ENCODE peak calls at places on chromosomes 16 and 17, in seven cellular contexts. One of them, this sample, is unnamed.

GRCh38 chr16:26365555-26365954 is 673.8 kb downstream of the HS3ST4 start:
- DNase-seq in CD4-positive, alpha-beta T cell: no peak
- DNase-seq in stimulated activated CD4-positive, alpha-beta T cell treated with anti-CD3 and anti-CD28 coated beads, Interleukin-1b, Interleukin-23, amount 100 ng/mL, for 1 hour: no peak
- DNase-seq in psoas muscle: no peak
- DNase-seq in NCI-H1092: no peak
- DNase-seq in stimulated activated CD8-positive, alpha-beta memory T cell treated with anti-CD3 and anti-CD28 coated beads, Interleukin-7, amount 100 ng/mL, for 1 hour: no peak
- DNase-seq in neural crest cell: no peak
- DNase-seq in this sample: no peak

GRCh38 chr17:33973491-33973890 is 281.6 kb upstream of the CCL2 start:
- DNase-seq in NCI-H1092: no peak
- DNase-seq in stimulated activated CD8-positive, alpha-beta memory T cell treated with anti-CD3 and anti-CD28 coated beads, Interleukin-7, amount 100 ng/mL, for 1 hour: no peak
- DNase-seq in stimulated activated CD4-positive, alpha-beta T cell treated with anti-CD3 and anti-CD28 coated beads, Interleukin-1b, Interleukin-23, amount 100 ng/mL, for 1 hour: no peak
- DNase-seq in psoas muscle: no peak
- DNase-seq in neural crest cell: no peak
- DNase-seq in CD4-positive, alpha-beta T cell: no peak
- DNase-seq in this sample: no peak

GRCh38 chr17:27453466-27453865 is 2.8 kb upstream of the KSR1 start:
- DNase-seq in NCI-H1092: no peak
- DNase-seq in stimulated activated CD4-positive, alpha-beta T cell treated with anti-CD3 and anti-CD28 coated beads, Interleukin-1b, Interleukin-23, amount 100 ng/mL, for 1 hour: no peak
- DNase-seq in stimulated activated CD8-positive, alpha-beta memory T cell treated with anti-CD3 and anti-CD28 coated beads, Interleukin-7, amount 100 ng/mL, for 1 hour: no peak
- DNase-seq in CD4-positive, alpha-beta T cell: no peak
- DNase-seq in psoas muscle: no peak
- DNase-seq in neural crest cell: no peak
- DNase-seq in this sample: no peak

GRCh38 chr16:9415588-9415987 is 324.1 kb downstream of the HAPSTR1 start:
- DNase-seq in NCI-H1092: no peak
- DNase-seq in psoas muscle: no peak
- DNase-seq in stimulated activated CD4-positive, alpha-beta T cell treated with anti-CD3 and anti-CD28 coated beads, Interleukin-1b, Interleukin-23, amount 100 ng/mL, for 1 hour: no peak
- DNase-seq in CD4-positive, alpha-beta T cell: no peak
- DNase-seq in neural crest cell: no peak
- DNase-seq in stimulated activated CD8-positive, alpha-beta memory T cell treated with anti-CD3 and anti-CD28 coated beads, Interleukin-7, amount 100 ng/mL, for 1 hour: no peak
- DNase-seq in this sample: no peak

GRCh38 chr17:4744999-4745969 is 5.6 kb upstream of the CXCL16 start:
- DNase-seq in neural crest cell: peak; percentile 12
- DNase-seq in CD4-positive, alpha-beta T cell: no peak
- DNase-seq in psoas muscle: no peak
- DNase-seq in stimulated activated CD4-positive, alpha-beta T cell treated with anti-CD3 and anti-CD28 coated beads, Interleukin-1b, Interleukin-23, amount 100 ng/mL, for 1 hour: no peak
- DNase-seq in NCI-H1092: no peak
- DNase-seq in stimulated activated CD8-positive, alpha-beta memory T cell treated with anti-CD3 and anti-CD28 coated beads, Interleukin-7, amount 100 ng/mL, for 1 hour: no peak
- DNase-seq in this sample: peak; percentile 33

GRCh38 chr17:8141741-8142140 is 10.5 kb downstream of the PER1 start:
- DNase-seq in neural crest cell: no peak
- DNase-seq in stimulated activated CD4-positive, alpha-beta T cell treated with anti-CD3 and anti-CD28 coated beads, Interleukin-1b, Interleukin-23, amount 100 ng/mL, for 1 hour: no peak
- DNase-seq in psoas muscle: no peak
- DNase-seq in NCI-H1092: no peak
- DNase-seq in CD4-positive, alpha-beta T cell: no peak
- DNase-seq in stimulated activated CD8-positive, alpha-beta memory T cell treated with anti-CD3 and anti-CD28 coated beads, Interleukin-7, amount 100 ng/mL, for 1 hour: no peak
- DNase-seq in this sample: no peak

GRCh38 chr17:78176548-78177025 is 8.2 kb downstream of the SYNGR2 start:
- DNase-seq in neural crest cell: peak; percentile 71
- DNase-seq in CD4-positive, alpha-beta T cell: peak; percentile 72
- DNase-seq in stimulated activated CD4-positive, alpha-beta T cell treated with anti-CD3 and anti-CD28 coated beads, Interleukin-1b, Interleukin-23, amount 100 ng/mL, for 1 hour: peak; percentile 60
- DNase-seq in psoas muscle: peak; percentile 85
- DNase-seq in stimulated activated CD8-positive, alpha-beta memory T cell treated with anti-CD3 and anti-CD28 coated beads, Interleukin-7, amount 100 ng/mL, for 1 hour: peak; percentile 52
- DNase-seq in NCI-H1092: no peak
- DNase-seq in this sample: peak; percentile 89

GRCh38 chr17:81713556-81714411 is 1.7 kb downstream of the SLC25A10 start:
- DNase-seq in stimulated activated CD8-positive, alpha-beta memory T cell treated with anti-CD3 and anti-CD28 coated beads, Interleukin-7, amount 100 ng/mL, for 1 hour: no peak
- DNase-seq in NCI-H1092: no peak
- DNase-seq in psoas muscle: no peak
- DNase-seq in CD4-positive, alpha-beta T cell: no peak
- DNase-seq in neural crest cell: peak; percentile 38
- DNase-seq in stimulated activated CD4-positive, alpha-beta T cell treated with anti-CD3 and anti-CD28 coated beads, Interleukin-1b, Interleukin-23, amount 100 ng/mL, for 1 hour: no peak
- DNase-seq in this sample: no peak

GRCh38 chr16:6206080-6206479 is 1108.5 kb upstream of the EEF2KMT start:
- DNase-seq in NCI-H1092: no peak
- DNase-seq in CD4-positive, alpha-beta T cell: no peak
- DNase-seq in stimulated activated CD4-positive, alpha-beta T cell treated with anti-CD3 and anti-CD28 coated beads, Interleukin-1b, Interleukin-23, amount 100 ng/mL, for 1 hour: no peak
- DNase-seq in neural crest cell: no peak
- DNase-seq in psoas muscle: no peak
- DNase-seq in stimulated activated CD8-positive, alpha-beta memory T cell treated with anti-CD3 and anti-CD28 coated beads, Interleukin-7, amount 100 ng/mL, for 1 hour: no peak
- DNase-seq in this sample: no peak

GRCh38 chr17:43667506-43668438 is 6.0 kb upstream of the MEOX1 start:
- DNase-seq in stimulated activated CD4-positive, alpha-beta T cell treated with anti-CD3 and anti-CD28 coated beads, Interleukin-1b, Interleukin-23, amount 100 ng/mL, for 1 hour: no peak
- DNase-seq in neural crest cell: no peak
- DNase-seq in NCI-H1092: no peak
- DNase-seq in psoas muscle: no peak
- DNase-seq in stimulated activated CD8-positive, alpha-beta memory T cell treated with anti-CD3 and anti-CD28 coated beads, Interleukin-7, amount 100 ng/mL, for 1 hour: no peak
- DNase-seq in CD4-positive, alpha-beta T cell: no peak
- DNase-seq in this sample: no peak

GRCh38 chr16:81710596-81710995 is 68.5 kb upstream of the PLCG2 start:
- DNase-seq in neural crest cell: no peak
- DNase-seq in NCI-H1092: no peak
- DNase-seq in psoas muscle: no peak
- DNase-seq in CD4-positive, alpha-beta T cell: no peak
- DNase-seq in stimulated activated CD4-positive, alpha-beta T cell treated with anti-CD3 and anti-CD28 coated beads, Interleukin-1b, Interleukin-23, amount 100 ng/mL, for 1 hour: no peak
- DNase-seq in stimulated activated CD8-positive, alpha-beta memory T cell treated with anti-CD3 and anti-CD28 coated beads, Interleukin-7, amount 100 ng/mL, for 1 hour: no peak
- DNase-seq in this sample: no peak

GRCh38 chr17:50864747-50865059 is 1.5 kb downstream of the TOB1 start:
- DNase-seq in NCI-H1092: no peak
- DNase-seq in stimulated activated CD8-positive, alpha-beta memory T cell treated with anti-CD3 and anti-CD28 coated beads, Interleukin-7, amount 100 ng/mL, for 1 hour: no peak
- DNase-seq in CD4-positive, alpha-beta T cell: no peak
- DNase-seq in stimulated activated CD4-positive, alpha-beta T cell treated with anti-CD3 and anti-CD28 coated beads, Interleukin-1b, Interleukin-23, amount 100 ng/mL, for 1 hour: no peak
- DNase-seq in neural crest cell: no peak
- DNase-seq in psoas muscle: no peak
- DNase-seq in this sample: no peak

GRCh38 chr16:30351586-30352419 is 3.3 kb downstream of the CD2BP2 start:
- DNase-seq in NCI-H1092: no peak
- DNase-seq in CD4-positive, alpha-beta T cell: no peak
- DNase-seq in psoas muscle: peak; percentile 92
- DNase-seq in stimulated activated CD8-positive, alpha-beta memory T cell treated with anti-CD3 and anti-CD28 coated beads, Interleukin-7, amount 100 ng/mL, for 1 hour: no peak
- DNase-seq in neural crest cell: no peak
- DNase-seq in stimulated activated CD4-positive, alpha-beta T cell treated with anti-CD3 and anti-CD28 coated beads, Interleukin-1b, Interleukin-23, amount 100 ng/mL, for 1 hour: no peak
- DNase-seq in this sample: peak; percentile 86

GRCh38 chr17:80374732-80375118 is 40.2 kb upstream of the ENDOV start:
- DNase-seq in CD4-positive, alpha-beta T cell: no peak
- DNase-seq in stimulated activated CD4-positive, alpha-beta T cell treated with anti-CD3 and anti-CD28 coated beads, Interleukin-1b, Interleukin-23, amount 100 ng/mL, for 1 hour: no peak
- DNase-seq in NCI-H1092: no peak
- DNase-seq in stimulated activated CD8-positive, alpha-beta memory T cell treated with anti-CD3 and anti-CD28 coated beads, Interleukin-7, amount 100 ng/mL, for 1 hour: no peak
- DNase-seq in psoas muscle: no peak
- DNase-seq in neural crest cell: no peak
- DNase-seq in this sample: no peak

This sample was measured in left ventricle myocardium superior.